ENCODE peak calls at places on chromosome 22, in four cellular contexts. Y is GM12878, M is HepG2, N is K562. W is an unnamed sample.

GRCh38 chr22:19951351-19951750 is 9.7 kb upstream of the TXNRD2 start:
- DNase-seq in Y (no peak), M (no peak), N (no peak), W (no peak)

GRCh38 chr22:29700949-29701927 is 18.6 kb upstream of the CABP7 start:
- DNase-seq in Y (no peak), M (peak), N (peak), W (peak)

GRCh38 chr22:26545385-26545784 is 33.1 kb upstream of the TFIP11 start:
- DNase-seq in Y (no peak), M (no peak), N (no peak), W (no peak)

GRCh38 chr22:17803871-17804270 is 29.6 kb upstream of the BID start:
- DNase-seq in Y (no peak), M (no peak), N (no peak), W (no peak)

GRCh38 chr22:23097412-23098229 is 27.3 kb downstream of the GNAZ start:
- DNase-seq in Y (no peak), M (no peak), N (no peak), W (no peak)

GRCh38 chr22:19892249-19892879 is 37.7 kb upstream of the GNB1L start:
- DNase-seq in Y (no peak), M (peak), N (peak), W (no peak)

GRCh38 chr22:20658433-20659222 is 115.3 kb upstream of the SERPIND1 start:
- DNase-seq in Y (no peak), M (no peak), N (no peak), W (no peak)

GRCh38 chr22:30694171-30694637 is 470 bp upstream of the OSBP2 start:
- DNase-seq in Y (no peak), M (no peak), N (no peak), W (peak)

GRCh38 chr22:24289138-24289537 is 18.5 kb downstream of the SPECC1L start:
- DNase-seq in Y (no peak), M (no peak), N (no peak), W (no peak)

DNA sequence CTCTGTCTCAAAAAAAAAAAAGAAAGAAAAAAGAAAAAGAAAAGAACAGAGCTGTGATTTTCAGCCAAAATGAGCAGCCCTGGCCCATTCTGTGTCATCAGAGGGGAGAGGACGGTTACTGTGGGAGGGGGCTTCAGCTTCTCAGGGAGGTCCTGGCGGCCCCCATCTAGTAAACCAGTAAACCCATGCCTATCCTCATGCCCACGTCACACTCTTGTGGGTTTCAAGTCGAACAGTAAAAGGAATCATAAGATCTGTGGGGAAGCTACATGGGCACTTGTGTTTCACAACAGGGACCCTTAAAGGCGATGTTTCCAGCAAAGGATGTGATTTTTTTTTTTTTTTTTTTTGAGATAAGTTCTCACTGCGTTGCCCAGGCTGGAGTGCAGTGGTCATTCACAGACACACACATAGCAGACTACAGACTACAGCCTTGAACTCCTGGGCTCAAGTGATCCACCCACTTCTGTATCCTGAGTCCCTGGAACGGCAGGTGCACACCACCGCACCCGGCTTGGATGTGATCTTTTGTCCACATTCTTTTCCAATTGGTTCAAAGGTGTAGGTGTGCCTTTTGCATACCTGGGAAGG is 9.1 kb upstream of the PARVG start:
- DNase-seq in Y (no peak), M (no peak), N (no peak), W (no peak)
- TF ChIP-seq FOXM1 in Y (no peak), M (no peak), N (no peak), W (no peak)

GRCh38 chr22:32587449-32587848 is 112.8 kb downstream of the FBXO7 start:
- DNase-seq in Y (no peak), M (no peak), N (no peak), W (no peak)

GRCh38 chr22:32588063-32588462 is 113.5 kb downstream of the FBXO7 start:
- DNase-seq in Y (no peak), M (no peak), N (no peak), W (no peak)

GRCh38 chr22:32590556-32590955 is 115.9 kb downstream of the FBXO7 start:
- DNase-seq in Y (no peak), M (no peak), N (no peak), W (no peak)

GRCh38 chr22:32589007-32589406 is 114.4 kb downstream of the FBXO7 start:
- DNase-seq in Y (no peak), M (no peak), N (no peak), W (no peak)

GRCh38 chr22:32591620-32592019 is 117.0 kb downstream of the FBXO7 start:
- DNase-seq in Y (no peak), M (no peak), N (no peak), W (no peak)
- TF ChIP-seq SP1 in Y (no peak), M (no peak), N (no peak), W (no peak)

DNA sequence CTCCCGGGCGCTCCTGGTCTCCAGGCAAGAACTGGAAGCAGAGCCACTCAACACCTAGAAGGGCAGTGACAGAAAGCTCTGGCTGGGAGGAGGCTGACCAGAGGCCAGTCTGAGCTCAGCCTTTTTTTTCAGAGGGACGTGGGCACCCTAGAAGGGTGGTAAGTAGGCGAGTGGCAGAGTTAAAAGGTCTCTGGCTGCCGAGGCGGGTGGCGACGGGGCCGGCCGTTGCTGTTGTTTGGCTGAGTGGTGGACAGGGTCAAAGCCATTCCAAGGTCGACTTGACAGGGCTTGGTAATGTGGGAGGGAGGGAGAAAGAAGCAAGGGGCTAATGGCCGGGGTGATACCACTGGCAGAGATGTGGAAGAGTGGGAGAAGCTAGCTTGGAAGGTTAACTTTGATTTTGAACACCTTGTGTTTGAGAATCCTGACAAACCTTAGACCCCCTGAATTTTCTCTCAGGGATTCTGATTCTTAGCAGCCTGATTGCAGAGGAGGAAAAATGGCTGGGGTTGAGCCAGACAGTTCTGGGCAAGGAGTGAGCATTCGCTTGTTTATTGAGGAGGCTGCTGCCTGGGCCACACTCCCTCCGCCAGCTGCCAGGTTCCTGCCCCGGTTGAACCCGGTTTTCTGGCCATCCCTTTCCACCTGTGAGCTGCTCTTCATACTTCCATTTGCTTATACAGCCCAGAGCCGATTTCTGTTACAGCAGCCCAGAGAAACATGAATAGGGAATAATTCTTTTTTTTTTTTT is 866 bp upstream of the SYCE3 start:
- DNase-seq in Y (no peak), M (peak), N (no peak), W (no peak)
- TF ChIP-seq FOXM1 in Y (no peak), M (no peak), N (no peak), W (no peak)

GRCh38 chr22:34855471-34855870 is 210.5 kb upstream of the ISX start:
- DNase-seq in Y (no peak), M (no peak), N (no peak), W (no peak)
- TF ChIP-seq SP1 in Y (no peak), M (no peak), N (no peak), W (no peak)

GRCh38 chr22:44408227-44409192 is 89.5 kb downstream of the RTL6 start:
- DNase-seq in Y (no peak), M (no peak), N (no peak), W (no peak)

GRCh38 chr22:44405661-44406060 is 92.4 kb downstream of the RTL6 start:
- DNase-seq in Y (no peak), M (no peak), N (no peak), W (no peak)

GRCh38 chr22:44407404-44408226 is 90.4 kb downstream of the RTL6 start:
- DNase-seq in Y (no peak), M (no peak), N (no peak), W (no peak)

GRCh38 chr22:44404341-44405020 is 91.7 kb upstream of the SHISAL1 start:
- DNase-seq in Y (no peak), M (no peak), N (no peak), W (no peak)

DNA sequence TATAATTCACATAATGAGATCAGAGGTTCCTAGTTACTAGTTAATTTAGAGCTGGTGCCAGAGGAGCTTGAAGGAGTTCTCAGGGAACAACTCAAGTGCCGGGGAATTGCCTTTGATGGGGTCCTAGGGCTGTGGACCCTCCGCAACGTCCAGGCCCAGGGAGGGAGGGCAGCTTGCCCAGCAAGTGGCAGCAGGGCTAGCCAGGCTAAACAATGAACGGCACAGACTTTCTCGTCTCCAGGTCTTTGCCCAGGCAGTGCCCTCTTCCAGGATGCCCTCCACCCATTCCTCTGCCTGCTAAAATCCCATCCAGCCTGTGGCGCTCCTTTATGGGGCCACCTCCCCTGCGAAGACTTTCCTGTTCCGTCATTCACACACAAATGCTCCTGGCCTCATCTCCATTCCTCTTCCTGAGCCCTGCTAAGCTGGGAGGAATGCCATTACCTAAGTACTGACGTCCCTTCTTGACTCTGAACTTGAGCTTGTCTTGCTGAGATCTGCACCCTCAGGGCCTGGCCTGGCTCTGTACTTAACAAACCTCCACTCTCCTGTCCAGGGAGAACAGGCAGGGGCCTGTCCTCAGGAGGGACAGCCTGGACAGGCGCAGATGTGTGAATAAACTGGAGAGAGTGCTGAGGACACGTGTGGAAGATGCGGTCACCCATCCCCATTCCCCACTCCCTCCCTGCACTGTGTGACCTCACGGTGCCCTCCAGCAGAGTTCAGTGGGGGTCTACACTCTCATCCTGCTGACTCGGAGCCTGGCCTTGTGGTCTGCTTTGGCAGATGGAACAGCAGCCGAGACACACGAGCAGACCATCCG is 91.2 kb downstream of the RTL6 start:
- DNase-seq in Y (no peak), M (no peak), N (no peak), W (no peak)
- TF ChIP-seq FOXM1 in Y (no peak), M (no peak), N (no peak), W (no peak)

GRCh38 chr22:43302462-43303109 is 40.6 kb downstream of the SCUBE1 start:
- DNase-seq in Y (no peak), M (no peak), N (no peak), W (no peak)

GRCh38 chr22:43303166-43303565 is 40.0 kb downstream of the SCUBE1 start:
- DNase-seq in Y (no peak), M (no peak), N (no peak), W (no peak)

GRCh38 chr22:43301866-43302265 is 41.3 kb downstream of the SCUBE1 start:
- DNase-seq in Y (no peak), M (no peak), N (no peak), W (no peak)

GRCh38 chr22:43299736-43300135 is 43.4 kb downstream of the SCUBE1 start:
- DNase-seq in Y (no peak), M (no peak), N (peak), W (no peak)

DNA sequence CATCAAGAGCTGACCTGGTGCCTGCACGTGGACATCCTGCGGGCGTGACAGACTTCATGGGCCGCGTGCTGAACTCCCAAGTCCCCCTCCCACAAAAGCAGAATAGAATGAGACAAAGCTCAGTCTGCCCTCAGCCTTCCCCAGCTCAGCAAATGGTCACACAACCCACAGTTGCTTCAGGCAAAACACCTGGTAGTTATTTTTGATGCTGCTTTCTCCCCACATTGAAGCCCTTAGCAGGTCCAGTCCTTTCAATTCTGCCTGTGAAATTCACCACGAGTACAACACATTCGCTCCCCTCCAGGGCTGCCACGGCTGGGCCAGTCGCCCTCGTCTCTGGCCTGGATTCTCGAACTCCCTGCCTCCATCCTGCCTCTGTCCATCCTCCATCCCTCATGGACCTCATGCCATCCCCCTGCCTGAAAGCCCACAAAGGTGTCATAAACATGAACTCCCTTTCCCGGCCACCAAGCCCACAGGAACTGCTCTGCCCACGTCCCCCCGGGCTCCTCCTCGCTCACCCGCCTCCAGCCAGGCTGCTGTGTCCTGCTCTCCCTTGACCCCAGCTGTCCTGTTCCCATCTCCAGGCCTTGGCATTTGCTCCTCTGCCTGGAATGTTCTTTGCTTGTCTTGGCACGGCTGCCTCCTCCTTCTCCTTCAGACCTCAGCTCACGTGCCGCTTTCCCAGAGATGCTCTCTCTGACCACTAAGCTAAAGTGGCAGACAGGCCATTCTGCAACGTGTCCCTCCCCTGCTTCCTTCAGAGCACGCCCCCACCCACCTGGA is 42.1 kb downstream of the SCUBE1 start:
- DNase-seq in Y (no peak), M (no peak), N (no peak), W (no peak)
- TF ChIP-seq SP1 in Y (no peak), M (no peak), N (no peak), W (no peak)

GRCh38 chr22:44703269-44703870 is 1.4 kb downstream of the PRR5 start:
- DNase-seq in Y (no peak), M (no peak), N (no peak), W (no peak)

GRCh38 chr22:44701824-44702478 is at the start of gene PRR5:
- DNase-seq in Y (no peak), M (peak), N (peak), W (peak)

GRCh38 chr22:44701187-44701586 is 817 bp upstream of the PRR5 start:
- DNase-seq in Y (no peak), M (no peak), N (no peak), W (no peak)

GRCh38 chr22:44704159-44705021 is 2.4 kb downstream of the PRR5 start:
- DNase-seq in Y (no peak), M (no peak), N (no peak), W (no peak)

DNA sequence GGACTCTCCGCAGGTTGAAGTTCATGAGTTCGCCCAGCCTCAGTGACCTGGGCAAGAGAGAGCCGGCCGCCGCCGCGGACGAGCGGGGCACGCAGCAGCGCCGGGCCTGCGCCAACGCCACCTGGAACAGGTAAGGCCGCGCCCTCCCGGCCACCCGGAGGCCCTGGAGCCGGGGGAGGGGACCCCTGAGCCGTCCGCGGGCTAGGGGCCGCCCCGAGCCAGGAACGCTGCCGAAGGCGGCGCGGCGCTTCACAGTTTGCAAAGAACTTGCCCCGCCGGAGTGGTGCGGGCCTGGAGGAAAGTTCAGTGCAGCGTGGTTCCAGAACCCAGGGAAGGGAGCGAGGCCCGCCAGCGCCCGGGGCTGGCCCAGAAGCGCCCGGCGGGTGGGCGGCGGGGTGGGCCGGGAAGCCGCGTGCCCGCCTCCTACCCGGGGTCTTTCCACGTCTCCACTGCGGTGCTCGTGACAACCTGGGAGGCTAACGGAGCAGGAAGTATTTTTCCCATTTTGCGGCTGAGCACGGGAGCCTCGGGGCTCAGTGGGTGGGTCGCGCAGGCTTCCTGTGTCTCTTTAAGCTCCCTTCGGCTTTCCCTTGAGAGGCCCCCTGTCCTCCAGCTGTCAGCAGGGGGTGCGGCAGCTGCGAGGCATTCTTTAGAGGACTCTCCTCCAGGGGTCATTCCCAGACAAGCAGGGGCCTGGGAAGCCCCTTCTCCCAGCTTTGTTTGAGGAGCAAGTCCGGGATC is 645 bp downstream of the PRR5 start:
- DNase-seq in Y (no peak), M (no peak), N (no peak), W (peak)
- TF ChIP-seq FOXM1 in Y (no peak), M (no peak), N (no peak), W (no peak)

GRCh38 chr22:35205956-35206355 is 51.3 kb upstream of the HMGXB4 start:
- DNase-seq in Y (no peak), M (no peak), N (no peak), W (no peak)
- TF ChIP-seq SP1 in Y (no peak), M (no peak), N (no peak), W (no peak)

GRCh38 chr22:49166211-49166610 is 661.5 kb downstream of the BRD1 start:
- DNase-seq in Y (no peak), M (no peak), N (no peak), W (no peak)

GRCh38 chr22:49168219-49168813 is 659.4 kb downstream of the BRD1 start:
- DNase-seq in Y (no peak), M (no peak), N (no peak), W (no peak)

GRCh38 chr22:49166746-49167145 is 660.9 kb downstream of the BRD1 start:
- DNase-seq in Y (no peak), M (no peak), N (no peak), W (no peak)

GRCh38 chr22:49169074-49169744 is 658.5 kb downstream of the BRD1 start:
- DNase-seq in Y (no peak), M (no peak), N (no peak), W (no peak)

GRCh38 chr22:49170053-49170452 is 657.6 kb downstream of the BRD1 start:
- DNase-seq in Y (no peak), M (no peak), N (no peak), W (no peak)
- TF ChIP-seq FOXM1 in Y (no peak), M (no peak), N (no peak), W (no peak)

DNA sequence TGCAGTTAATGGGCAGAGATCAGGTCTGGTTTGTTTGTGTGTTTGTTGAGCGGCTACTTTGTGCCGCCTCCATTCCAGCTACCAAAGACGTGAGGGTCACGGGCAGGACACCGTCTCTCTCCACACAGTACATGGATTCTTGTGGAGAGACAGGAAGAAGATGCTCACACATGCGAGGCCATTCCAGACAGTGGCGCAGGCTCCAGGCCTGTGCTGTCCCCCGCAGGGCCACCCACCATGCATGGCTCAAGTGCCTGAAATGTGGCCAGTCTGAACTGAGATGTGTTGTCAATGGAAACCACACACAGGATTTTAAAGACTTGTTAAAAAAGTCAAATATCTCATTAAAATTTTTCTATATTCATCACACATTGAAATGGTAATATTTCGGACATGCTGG is 848.3 kb downstream of the TBC1D22A start:
- DNase-seq in Y (no peak), M (no peak), N (no peak), W (no peak)
- TF ChIP-seq SP1 in Y (no peak), M (no peak), N (no peak), W (no peak)

W was measured in HEK293T.